ENCODE peak calls at places on chromosomes 2 and 18, in four cellular contexts. One of them, this sample, is unnamed.

GRCh38 chr2:84177733-84178132 is 281.3 kb downstream of the SUCLG1 start:
- DNase-seq in esophagus muscularis mucosa: no peak
- DNase-seq in dorsolateral prefrontal cortex: no peak
- DNase-seq in neuronal stem cell: no peak
- DNase-seq in this sample: no peak

GRCh38 chr2:160194351-160194750 is 5.7 kb downstream of the ITGB6 start:
- DNase-seq in neuronal stem cell: no peak
- DNase-seq in esophagus muscularis mucosa: no peak
- DNase-seq in dorsolateral prefrontal cortex: no peak
- DNase-seq in this sample: no peak

GRCh38 chr2:16671760-16672159 is 6.1 kb upstream of the CYRIA start:
- DNase-seq in neuronal stem cell: no peak
- DNase-seq in esophagus muscularis mucosa: no peak
- DNase-seq in dorsolateral prefrontal cortex: no peak
- DNase-seq in this sample: no peak

GRCh38 chr2:95387358-95387757 is 15.2 kb upstream of the FAHD2A start:
- DNase-seq in dorsolateral prefrontal cortex: no peak
- DNase-seq in esophagus muscularis mucosa: no peak
- DNase-seq in neuronal stem cell: no peak
- DNase-seq in this sample: no peak

GRCh38 chr2:38439226-38439612 is 62.1 kb upstream of the ATL2 start:
- DNase-seq in esophagus muscularis mucosa: no peak
- DNase-seq in dorsolateral prefrontal cortex: no peak
- DNase-seq in neuronal stem cell: no peak
- DNase-seq in this sample: no peak

GRCh38 chr2:207311316-207312005 is 145.7 kb upstream of the KLF7 start:
- DNase-seq in dorsolateral prefrontal cortex: no peak
- DNase-seq in esophagus muscularis mucosa: no peak
- DNase-seq in neuronal stem cell: no peak
- DNase-seq in this sample: no peak

GRCh38 chr18:28183418-28184078 is 6.6 kb upstream of the CDH2 start:
- DNase-seq in dorsolateral prefrontal cortex: no peak
- DNase-seq in esophagus muscularis mucosa: no peak
- DNase-seq in neuronal stem cell: no peak
- DNase-seq in this sample: no peak

GRCh38 chr18:36532394-36532793 is 234.9 kb downstream of the FHOD3 start:
- DNase-seq in dorsolateral prefrontal cortex: no peak
- DNase-seq in neuronal stem cell: no peak
- DNase-seq in esophagus muscularis mucosa: peak
- DNase-seq in this sample: no peak

GRCh38 chr18:31244737-31245432 is 73.1 kb upstream of the DSG1 start:
- DNase-seq in esophagus muscularis mucosa: no peak
- DNase-seq in neuronal stem cell: no peak
- DNase-seq in dorsolateral prefrontal cortex: no peak
- DNase-seq in this sample: no peak

GRCh38 chr2:72094701-72095100 is 53.0 kb downstream of the CYP26B1 start:
- DNase-seq in neuronal stem cell: no peak
- DNase-seq in esophagus muscularis mucosa: peak
- DNase-seq in dorsolateral prefrontal cortex: no peak
- DNase-seq in this sample: peak

GRCh38 chr2:85584857-85585780 is 888 bp downstream of the VAMP5 start:
- DNase-seq in dorsolateral prefrontal cortex: no peak
- DNase-seq in esophagus muscularis mucosa: no peak
- DNase-seq in neuronal stem cell: no peak
- DNase-seq in this sample: peak

GRCh38 chr2:85066874-85067351 is 66.3 kb upstream of the TCF7L1 start:
- DNase-seq in esophagus muscularis mucosa: peak
- DNase-seq in dorsolateral prefrontal cortex: peak
- DNase-seq in neuronal stem cell: peak
- DNase-seq in this sample: peak

GRCh38 chr18:12497296-12497695 is 89.6 kb downstream of the PRELID3A start:
- DNase-seq in neuronal stem cell: no peak
- DNase-seq in esophagus muscularis mucosa: no peak
- DNase-seq in dorsolateral prefrontal cortex: no peak
- DNase-seq in this sample: no peak

GRCh38 chr2:179022685-179023084 is 27.3 kb downstream of the CCDC141 start:
- DNase-seq in neuronal stem cell: no peak
- DNase-seq in esophagus muscularis mucosa: no peak
- DNase-seq in dorsolateral prefrontal cortex: no peak
- DNase-seq in this sample: no peak

GRCh38 chr18:79385326-79385725 is 10.4 kb upstream of the NFATC1 start:
- DNase-seq in neuronal stem cell: no peak
- DNase-seq in esophagus muscularis mucosa: no peak
- DNase-seq in dorsolateral prefrontal cortex: no peak
- DNase-seq in this sample: no peak

DNA sequence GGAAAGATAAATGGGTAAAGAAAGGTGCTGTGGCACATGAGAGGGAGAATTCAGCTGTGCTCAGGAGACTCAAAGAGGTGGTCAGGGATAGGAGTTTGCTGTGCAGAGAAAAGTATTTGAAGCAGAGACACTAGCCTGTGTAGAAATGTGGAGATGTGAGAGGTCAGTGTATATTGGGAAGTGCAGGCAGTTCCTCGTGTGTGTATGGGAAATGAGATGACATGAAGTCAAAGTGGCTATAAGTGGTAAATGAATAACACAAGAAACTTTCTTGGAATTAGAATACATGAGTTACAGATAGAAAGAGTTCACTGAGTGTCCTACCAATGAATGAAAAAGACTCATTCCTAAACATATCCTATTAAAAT is 11.6 kb downstream of the MAP3K20 start:
- DNase-seq in dorsolateral prefrontal cortex: no peak
- DNase-seq in neuronal stem cell: no peak
- DNase-seq in esophagus muscularis mucosa: no peak
- DNase-seq in this sample: no peak
- H3K27ac ChIP-seq in dorsolateral prefrontal cortex: no peak
- H3K27ac ChIP-seq in neuronal stem cell: no peak
- H3K27ac ChIP-seq in esophagus muscularis mucosa: peak
- H3K27ac ChIP-seq in this sample: peak

GRCh38 chr2:219401621-219402020 is 13.9 kb upstream of the DNPEP start:
- DNase-seq in dorsolateral prefrontal cortex: no peak
- DNase-seq in esophagus muscularis mucosa: no peak
- DNase-seq in neuronal stem cell: no peak
- DNase-seq in this sample: no peak
- H3K4me3 ChIP-seq in dorsolateral prefrontal cortex: no peak
- H3K4me3 ChIP-seq in esophagus muscularis mucosa: no peak
- H3K4me3 ChIP-seq in neuronal stem cell: no peak
- H3K4me3 ChIP-seq in this sample: no peak

GRCh38 chr18:75173125-75173432 is 35.9 kb downstream of the PTGR3 start:
- DNase-seq in esophagus muscularis mucosa: peak
- DNase-seq in neuronal stem cell: no peak
- DNase-seq in dorsolateral prefrontal cortex: no peak
- DNase-seq in this sample: no peak

GRCh38 chr18:75172299-75173124 is 36.4 kb downstream of the PTGR3 start:
- DNase-seq in dorsolateral prefrontal cortex: no peak
- DNase-seq in esophagus muscularis mucosa: peak
- DNase-seq in neuronal stem cell: no peak
- DNase-seq in this sample: no peak

GRCh38 chr18:75170022-75170789 is 38.7 kb downstream of the PTGR3 start:
- DNase-seq in esophagus muscularis mucosa: peak
- DNase-seq in neuronal stem cell: no peak
- DNase-seq in dorsolateral prefrontal cortex: no peak
- DNase-seq in this sample: no peak

GRCh38 chr18:75169411-75169810 is 39.5 kb downstream of the PTGR3 start:
- DNase-seq in dorsolateral prefrontal cortex: no peak
- DNase-seq in neuronal stem cell: no peak
- DNase-seq in esophagus muscularis mucosa: peak
- DNase-seq in this sample: no peak

DNA sequence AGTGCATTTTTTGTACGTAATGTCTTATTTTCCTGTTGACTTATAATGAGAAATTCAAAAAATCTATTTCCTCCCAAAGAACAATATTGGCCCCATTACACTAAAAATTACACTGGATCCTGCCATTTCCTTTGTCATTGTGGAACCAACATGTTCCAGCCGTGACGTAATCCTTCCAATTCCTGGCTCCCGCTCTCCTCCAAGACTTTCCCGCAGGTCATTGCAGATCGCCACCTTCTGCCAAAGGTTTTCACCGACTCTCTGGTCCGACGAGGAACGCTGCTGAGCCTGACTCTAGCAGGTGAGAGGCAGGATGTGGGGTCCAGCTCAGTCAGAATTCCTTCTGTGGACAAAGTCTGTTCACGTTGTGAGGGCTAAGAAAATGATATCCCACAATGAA is 38.0 kb downstream of the PTGR3 start:
- DNase-seq in neuronal stem cell: no peak
- DNase-seq in esophagus muscularis mucosa: peak
- DNase-seq in dorsolateral prefrontal cortex: no peak
- DNase-seq in this sample: no peak
- H3K27ac ChIP-seq in neuronal stem cell: no peak
- H3K27ac ChIP-seq in esophagus muscularis mucosa: no peak
- H3K27ac ChIP-seq in dorsolateral prefrontal cortex: no peak
- H3K27ac ChIP-seq in this sample: no peak

GRCh38 chr2:43100883-43101662 is 125.3 kb downstream of the ZFP36L2 start:
- DNase-seq in neuronal stem cell: peak
- DNase-seq in esophagus muscularis mucosa: no peak
- DNase-seq in dorsolateral prefrontal cortex: peak
- DNase-seq in this sample: no peak
- H3K4me3 ChIP-seq in neuronal stem cell: peak
- H3K4me3 ChIP-seq in esophagus muscularis mucosa: peak
- H3K4me3 ChIP-seq in dorsolateral prefrontal cortex: peak
- H3K4me3 ChIP-seq in this sample: peak

DNA sequence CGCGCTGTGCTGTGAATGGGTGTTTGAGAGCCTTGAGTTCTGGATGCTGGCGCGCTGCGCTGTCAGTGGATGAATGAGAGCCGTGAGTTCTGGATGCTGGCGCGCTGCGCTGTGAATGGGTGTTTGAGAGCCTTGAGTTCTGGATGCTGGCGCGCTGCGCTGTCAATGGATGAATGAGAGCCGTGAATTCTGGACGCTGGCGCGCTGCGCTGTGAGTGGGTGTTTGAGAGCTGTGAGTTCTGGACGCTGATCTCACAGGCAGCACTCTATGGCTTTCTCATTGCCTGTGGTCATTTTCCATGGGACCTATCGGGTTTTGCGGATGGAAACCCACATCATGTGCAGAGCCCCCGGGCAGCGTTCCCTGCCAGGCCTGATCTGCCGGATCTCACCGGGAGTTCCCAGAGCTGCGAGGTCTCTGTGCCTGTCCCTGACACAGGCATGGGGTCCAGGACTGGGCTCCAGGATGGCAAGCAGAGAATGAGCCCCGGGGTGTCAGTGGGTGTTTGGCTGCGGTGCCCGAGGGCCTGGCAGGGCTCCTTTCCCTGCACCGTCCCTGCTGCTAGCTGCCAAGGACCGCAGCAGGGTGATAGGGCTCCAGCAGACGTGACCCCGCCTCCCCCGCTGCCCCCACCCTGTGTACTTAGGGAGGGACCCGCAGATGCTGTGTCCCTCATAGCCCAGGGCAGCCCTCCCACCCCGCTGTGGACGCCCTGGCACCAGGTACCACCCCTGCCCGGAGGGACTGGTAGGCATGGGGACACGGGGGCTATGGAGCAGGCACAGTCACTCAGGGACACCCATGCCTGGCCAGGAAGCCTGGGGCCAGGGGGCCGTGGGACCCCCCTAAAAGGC is 9.7 kb downstream of the PDCD1 start:
- DNase-seq in neuronal stem cell: no peak
- DNase-seq in esophagus muscularis mucosa: no peak
- DNase-seq in dorsolateral prefrontal cortex: no peak
- DNase-seq in this sample: no peak
- H3K27ac ChIP-seq in neuronal stem cell: no peak
- H3K27ac ChIP-seq in esophagus muscularis mucosa: no peak
- H3K27ac ChIP-seq in dorsolateral prefrontal cortex: no peak
- H3K27ac ChIP-seq in this sample: no peak

GRCh38 chr2:63843791-63844190 is 2.1 kb downstream of the UGP2 start:
- DNase-seq in esophagus muscularis mucosa: no peak
- DNase-seq in neuronal stem cell: no peak
- DNase-seq in dorsolateral prefrontal cortex: no peak
- DNase-seq in this sample: no peak

GRCh38 chr2:63845866-63846265 is 4.2 kb downstream of the UGP2 start:
- DNase-seq in dorsolateral prefrontal cortex: no peak
- DNase-seq in neuronal stem cell: no peak
- DNase-seq in esophagus muscularis mucosa: no peak
- DNase-seq in this sample: no peak

GRCh38 chr2:63843093-63843492 is 1.4 kb downstream of the UGP2 start:
- DNase-seq in esophagus muscularis mucosa: no peak
- DNase-seq in dorsolateral prefrontal cortex: no peak
- DNase-seq in neuronal stem cell: no peak
- DNase-seq in this sample: no peak

GRCh38 chr2:63846487-63846886 is 4.8 kb downstream of the UGP2 start:
- DNase-seq in neuronal stem cell: no peak
- DNase-seq in esophagus muscularis mucosa: no peak
- DNase-seq in dorsolateral prefrontal cortex: no peak
- DNase-seq in this sample: no peak

GRCh38 chr2:63844616-63845015 is 2.9 kb downstream of the UGP2 start:
- DNase-seq in dorsolateral prefrontal cortex: no peak
- DNase-seq in esophagus muscularis mucosa: no peak
- DNase-seq in neuronal stem cell: no peak
- DNase-seq in this sample: no peak
- H3K4me3 ChIP-seq in dorsolateral prefrontal cortex: no peak
- H3K4me3 ChIP-seq in esophagus muscularis mucosa: no peak
- H3K4me3 ChIP-seq in neuronal stem cell: no peak
- H3K4me3 ChIP-seq in this sample: peak

DNA sequence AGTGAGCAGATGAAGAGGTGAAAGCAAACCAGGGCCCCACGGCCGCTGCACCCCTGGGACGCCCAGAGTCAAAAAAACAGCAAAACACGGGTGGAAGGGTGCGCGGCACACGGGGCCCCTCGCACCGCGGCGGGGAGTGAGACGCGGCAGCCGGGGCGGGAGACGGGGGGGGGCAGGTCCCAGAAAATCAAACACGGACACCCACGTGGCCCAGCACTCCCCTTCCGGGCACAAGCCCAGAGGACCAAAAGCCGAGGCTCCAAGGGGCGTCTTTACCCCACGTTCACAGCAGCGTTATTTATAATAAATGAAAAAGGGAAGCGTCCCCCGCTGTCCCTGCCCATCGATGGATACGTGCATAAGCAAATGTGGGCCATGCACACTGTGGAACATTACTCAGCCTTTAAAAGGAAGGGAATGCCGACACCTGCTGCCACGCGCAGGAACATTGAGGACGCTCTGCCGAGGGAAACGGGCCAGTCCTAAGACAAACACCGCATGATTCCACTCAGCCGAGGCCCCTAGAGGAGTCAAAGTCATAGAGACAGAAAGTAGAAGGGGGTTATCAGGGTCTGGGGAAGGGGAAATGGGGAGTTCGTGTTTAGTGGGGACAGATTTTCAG is 677 bp upstream of the COPS9 start:
- DNase-seq in dorsolateral prefrontal cortex: no peak
- DNase-seq in neuronal stem cell: no peak
- DNase-seq in esophagus muscularis mucosa: no peak
- DNase-seq in this sample: no peak
- H3K27ac ChIP-seq in dorsolateral prefrontal cortex: peak
- H3K27ac ChIP-seq in neuronal stem cell: no peak
- H3K27ac ChIP-seq in esophagus muscularis mucosa: peak
- H3K27ac ChIP-seq in this sample: no peak

DNA sequence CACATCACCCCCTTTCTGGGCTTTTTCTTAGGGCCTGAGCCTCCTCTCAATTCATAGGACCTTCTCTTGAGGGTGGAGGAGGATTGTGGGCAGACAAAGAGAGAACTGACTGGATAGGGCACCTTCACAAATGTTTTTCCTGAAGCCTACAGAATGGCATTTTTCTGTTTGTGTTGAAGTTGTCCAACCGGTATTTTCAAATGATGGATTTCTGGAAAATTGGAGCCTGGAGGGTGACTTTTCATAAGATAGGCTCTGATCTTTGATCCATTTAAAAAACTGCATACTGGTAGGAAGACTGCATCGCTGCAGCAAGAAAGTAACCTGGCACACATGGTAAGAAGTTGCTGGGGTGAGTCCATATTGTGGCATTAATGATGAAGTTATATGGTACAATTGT is 96.9 kb upstream of the CXCR4 start:
- DNase-seq in dorsolateral prefrontal cortex: no peak
- DNase-seq in neuronal stem cell: no peak
- DNase-seq in esophagus muscularis mucosa: peak
- DNase-seq in this sample: no peak
- H3K4me3 ChIP-seq in dorsolateral prefrontal cortex: no peak
- H3K4me3 ChIP-seq in neuronal stem cell: no peak
- H3K4me3 ChIP-seq in esophagus muscularis mucosa: no peak
- H3K4me3 ChIP-seq in this sample: no peak